ENCODE peak calls at places on chromosomes 5 and 9, in eight cellular contexts. One of them, this sample, is unnamed.

GRCh38 chr5:111865356-111865755 is 108.4 kb upstream of the NREP start:
- DNase-seq in germinal center: no peak
- DNase-seq in skeletal muscle cell: no peak
- DNase-seq in Peyer's patch: no peak
- DNase-seq in NCI-H2081: no peak
- DNase-seq in tibial artery: no peak
- DNase-seq in stimulated activated CD4-positive, alpha-beta T cell treated with anti-CD3 and anti-CD28 coated beads, Interleukin-15, amount 100 ng/mL, for 24 hours: no peak
- DNase-seq in myocyte: no peak
- DNase-seq in this sample: no peak

GRCh38 chr9:5510360-5510931 is at the start of gene PDCD1LG2:
- DNase-seq in myocyte: peak; percentile 50
- DNase-seq in Peyer's patch: no peak
- DNase-seq in tibial artery: no peak
- DNase-seq in skeletal muscle cell: peak; percentile 54
- DNase-seq in germinal center: peak; percentile 15
- DNase-seq in NCI-H2081: no peak
- DNase-seq in stimulated activated CD4-positive, alpha-beta T cell treated with anti-CD3 and anti-CD28 coated beads, Interleukin-15, amount 100 ng/mL, for 24 hours: peak; percentile 75
- DNase-seq in this sample: no peak

GRCh38 chr5:112799661-112800060 is 61.4 kb upstream of the SRP19 start:
- DNase-seq in myocyte: no peak
- DNase-seq in stimulated activated CD4-positive, alpha-beta T cell treated with anti-CD3 and anti-CD28 coated beads, Interleukin-15, amount 100 ng/mL, for 24 hours: no peak
- DNase-seq in skeletal muscle cell: no peak
- DNase-seq in Peyer's patch: no peak
- DNase-seq in NCI-H2081: no peak
- DNase-seq in germinal center: no peak
- DNase-seq in tibial artery: no peak
- DNase-seq in this sample: no peak

GRCh38 chr5:27598576-27598975 is 560.2 kb upstream of the CDH9 start:
- DNase-seq in germinal center: no peak
- DNase-seq in NCI-H2081: no peak
- DNase-seq in Peyer's patch: no peak
- DNase-seq in myocyte: peak; percentile 54
- DNase-seq in stimulated activated CD4-positive, alpha-beta T cell treated with anti-CD3 and anti-CD28 coated beads, Interleukin-15, amount 100 ng/mL, for 24 hours: no peak
- DNase-seq in skeletal muscle cell: peak; percentile 4
- DNase-seq in tibial artery: no peak
- DNase-seq in this sample: no peak

GRCh38 chr9:113164536-113165300 is 13.9 kb downstream of the SLC31A2 start:
- DNase-seq in myocyte: peak; percentile 82
- DNase-seq in Peyer's patch: no peak
- DNase-seq in tibial artery: peak; percentile 79
- DNase-seq in skeletal muscle cell: no peak
- DNase-seq in stimulated activated CD4-positive, alpha-beta T cell treated with anti-CD3 and anti-CD28 coated beads, Interleukin-15, amount 100 ng/mL, for 24 hours: no peak
- DNase-seq in germinal center: no peak
- DNase-seq in NCI-H2081: no peak
- DNase-seq in this sample: peak; percentile 55

GRCh38 chr5:113902917-113903681 is 389.6 kb downstream of the YTHDC2 start:
- DNase-seq in germinal center: no peak
- DNase-seq in tibial artery: no peak
- DNase-seq in Peyer's patch: no peak
- DNase-seq in myocyte: no peak
- DNase-seq in stimulated activated CD4-positive, alpha-beta T cell treated with anti-CD3 and anti-CD28 coated beads, Interleukin-15, amount 100 ng/mL, for 24 hours: no peak
- DNase-seq in NCI-H2081: no peak
- DNase-seq in skeletal muscle cell: no peak
- DNase-seq in this sample: no peak

GRCh38 chr5:173711466-173711865 is 95.0 kb upstream of the BOD1 start:
- DNase-seq in germinal center: no peak
- DNase-seq in tibial artery: no peak
- DNase-seq in NCI-H2081: no peak
- DNase-seq in stimulated activated CD4-positive, alpha-beta T cell treated with anti-CD3 and anti-CD28 coated beads, Interleukin-15, amount 100 ng/mL, for 24 hours: no peak
- DNase-seq in myocyte: no peak
- DNase-seq in skeletal muscle cell: no peak
- DNase-seq in Peyer's patch: no peak
- DNase-seq in this sample: no peak

GRCh38 chr5:179732918-179733763 is 519 bp downstream of the MAML1 start:
- DNase-seq in NCI-H2081: peak; percentile 5
- DNase-seq in stimulated activated CD4-positive, alpha-beta T cell treated with anti-CD3 and anti-CD28 coated beads, Interleukin-15, amount 100 ng/mL, for 24 hours: peak; percentile 59
- DNase-seq in skeletal muscle cell: no peak
- DNase-seq in tibial artery: peak; percentile 74
- DNase-seq in myocyte: peak; percentile 52
- DNase-seq in germinal center: peak; percentile 46
- DNase-seq in Peyer's patch: peak; percentile 32
- DNase-seq in this sample: peak; percentile 30

GRCh38 chr5:172283862-172284274 is 304 bp upstream of the UBTD2 start:
- DNase-seq in NCI-H2081: peak; percentile 72
- DNase-seq in tibial artery: peak; percentile 92
- DNase-seq in stimulated activated CD4-positive, alpha-beta T cell treated with anti-CD3 and anti-CD28 coated beads, Interleukin-15, amount 100 ng/mL, for 24 hours: peak; percentile 87
- DNase-seq in Peyer's patch: peak; percentile 79
- DNase-seq in skeletal muscle cell: peak; percentile 45
- DNase-seq in germinal center: peak; percentile 97
- DNase-seq in myocyte: peak; percentile 88
- DNase-seq in this sample: peak; percentile 67

GRCh38 chr9:85522459-85523092 is 219.2 kb downstream of the AGTPBP1 start:
- DNase-seq in tibial artery: no peak
- DNase-seq in stimulated activated CD4-positive, alpha-beta T cell treated with anti-CD3 and anti-CD28 coated beads, Interleukin-15, amount 100 ng/mL, for 24 hours: peak; percentile 54
- DNase-seq in Peyer's patch: no peak
- DNase-seq in myocyte: no peak
- DNase-seq in NCI-H2081: no peak
- DNase-seq in germinal center: peak; percentile 17
- DNase-seq in skeletal muscle cell: no peak
- DNase-seq in this sample: peak; percentile 25

GRCh38 chr9:80789831-80790230 is 899.5 kb downstream of the TLE1 start:
- DNase-seq in stimulated activated CD4-positive, alpha-beta T cell treated with anti-CD3 and anti-CD28 coated beads, Interleukin-15, amount 100 ng/mL, for 24 hours: no peak
- DNase-seq in tibial artery: no peak
- DNase-seq in skeletal muscle cell: no peak
- DNase-seq in Peyer's patch: no peak
- DNase-seq in germinal center: no peak
- DNase-seq in myocyte: no peak
- DNase-seq in NCI-H2081: no peak
- DNase-seq in this sample: no peak

GRCh38 chr5:176389114-176389768 is 690 bp downstream of the HIGD2A start:
- DNase-seq in tibial artery: no peak
- DNase-seq in skeletal muscle cell: no peak
- DNase-seq in Peyer's patch: no peak
- DNase-seq in stimulated activated CD4-positive, alpha-beta T cell treated with anti-CD3 and anti-CD28 coated beads, Interleukin-15, amount 100 ng/mL, for 24 hours: no peak
- DNase-seq in germinal center: peak; percentile 97
- DNase-seq in NCI-H2081: peak; percentile 59
- DNase-seq in myocyte: no peak
- DNase-seq in this sample: no peak

GRCh38 chr9:131259916-131260597 is 16.3 kb downstream of the FAM78A start:
- DNase-seq in skeletal muscle cell: no peak
- DNase-seq in germinal center: no peak
- DNase-seq in Peyer's patch: no peak
- DNase-seq in tibial artery: no peak
- DNase-seq in stimulated activated CD4-positive, alpha-beta T cell treated with anti-CD3 and anti-CD28 coated beads, Interleukin-15, amount 100 ng/mL, for 24 hours: no peak
- DNase-seq in NCI-H2081: no peak
- DNase-seq in myocyte: no peak
- DNase-seq in this sample: no peak

GRCh38 chr9:133638711-133639110 is 2.5 kb downstream of the DBH start:
- DNase-seq in myocyte: no peak
- DNase-seq in germinal center: no peak
- DNase-seq in Peyer's patch: no peak
- DNase-seq in skeletal muscle cell: no peak
- DNase-seq in NCI-H2081: no peak
- DNase-seq in stimulated activated CD4-positive, alpha-beta T cell treated with anti-CD3 and anti-CD28 coated beads, Interleukin-15, amount 100 ng/mL, for 24 hours: no peak
- DNase-seq in tibial artery: no peak
- DNase-seq in this sample: no peak

GRCh38 chr9:10366171-10366779 is 246.5 kb downstream of the PTPRD start:
- DNase-seq in NCI-H2081: peak; percentile 52
- DNase-seq in skeletal muscle cell: no peak
- DNase-seq in myocyte: peak; percentile 0
- DNase-seq in Peyer's patch: no peak
- DNase-seq in stimulated activated CD4-positive, alpha-beta T cell treated with anti-CD3 and anti-CD28 coated beads, Interleukin-15, amount 100 ng/mL, for 24 hours: no peak
- DNase-seq in germinal center: peak; percentile 2
- DNase-seq in tibial artery: no peak
- DNase-seq in this sample: no peak

GRCh38 chr5:40628428-40628827 is 51.3 kb upstream of the PTGER4 start:
- DNase-seq in germinal center: no peak
- DNase-seq in Peyer's patch: no peak
- DNase-seq in skeletal muscle cell: no peak
- DNase-seq in NCI-H2081: no peak
- DNase-seq in stimulated activated CD4-positive, alpha-beta T cell treated with anti-CD3 and anti-CD28 coated beads, Interleukin-15, amount 100 ng/mL, for 24 hours: no peak
- DNase-seq in myocyte: no peak
- DNase-seq in tibial artery: no peak
- DNase-seq in this sample: no peak

GRCh38 chr5:95595289-95595931 is 24.5 kb upstream of the GPR150 start:
- DNase-seq in stimulated activated CD4-positive, alpha-beta T cell treated with anti-CD3 and anti-CD28 coated beads, Interleukin-15, amount 100 ng/mL, for 24 hours: no peak
- DNase-seq in germinal center: no peak
- DNase-seq in myocyte: no peak
- DNase-seq in Peyer's patch: no peak
- DNase-seq in NCI-H2081: no peak
- DNase-seq in skeletal muscle cell: no peak
- DNase-seq in tibial artery: no peak
- DNase-seq in this sample: no peak

GRCh38 chr5:151085517-151086031 is 4.7 kb upstream of the TNIP1 start:
- DNase-seq in stimulated activated CD4-positive, alpha-beta T cell treated with anti-CD3 and anti-CD28 coated beads, Interleukin-15, amount 100 ng/mL, for 24 hours: peak; percentile 63
- DNase-seq in tibial artery: no peak
- DNase-seq in germinal center: no peak
- DNase-seq in NCI-H2081: no peak
- DNase-seq in Peyer's patch: no peak
- DNase-seq in skeletal muscle cell: no peak
- DNase-seq in myocyte: peak; percentile 83
- DNase-seq in this sample: no peak

GRCh38 chr5:109256486-109256885 is 153.3 kb downstream of the PJA2 start:
- DNase-seq in Peyer's patch: no peak
- DNase-seq in germinal center: no peak
- DNase-seq in stimulated activated CD4-positive, alpha-beta T cell treated with anti-CD3 and anti-CD28 coated beads, Interleukin-15, amount 100 ng/mL, for 24 hours: no peak
- DNase-seq in tibial artery: no peak
- DNase-seq in myocyte: no peak
- DNase-seq in skeletal muscle cell: no peak
- DNase-seq in NCI-H2081: no peak
- DNase-seq in this sample: no peak

GRCh38 chr9:98164912-98165311 is 27.5 kb downstream of the CORO2A start:
- DNase-seq in myocyte: no peak
- DNase-seq in germinal center: no peak
- DNase-seq in Peyer's patch: no peak
- DNase-seq in NCI-H2081: no peak
- DNase-seq in skeletal muscle cell: no peak
- DNase-seq in tibial artery: no peak
- DNase-seq in stimulated activated CD4-positive, alpha-beta T cell treated with anti-CD3 and anti-CD28 coated beads, Interleukin-15, amount 100 ng/mL, for 24 hours: no peak
- DNase-seq in this sample: no peak

GRCh38 chr9:33785914-33786313 is 9.4 kb upstream of the PRSS3 start:
- DNase-seq in NCI-H2081: no peak
- DNase-seq in stimulated activated CD4-positive, alpha-beta T cell treated with anti-CD3 and anti-CD28 coated beads, Interleukin-15, amount 100 ng/mL, for 24 hours: no peak
- DNase-seq in tibial artery: no peak
- DNase-seq in germinal center: peak; percentile 6
- DNase-seq in Peyer's patch: no peak
- DNase-seq in skeletal muscle cell: no peak
- DNase-seq in myocyte: peak; percentile 18
- DNase-seq in this sample: no peak

GRCh38 chr5:126438871-126439270 is 15.7 kb downstream of the GRAMD2B start:
- DNase-seq in skeletal muscle cell: no peak
- DNase-seq in Peyer's patch: no peak
- DNase-seq in tibial artery: no peak
- DNase-seq in NCI-H2081: no peak
- DNase-seq in stimulated activated CD4-positive, alpha-beta T cell treated with anti-CD3 and anti-CD28 coated beads, Interleukin-15, amount 100 ng/mL, for 24 hours: no peak
- DNase-seq in myocyte: peak; percentile 66
- DNase-seq in germinal center: no peak
- DNase-seq in this sample: no peak

GRCh38 chr5:72848474-72849428 is 32.3 kb downstream of the TNPO1 start:
- DNase-seq in myocyte: peak; percentile 67
- DNase-seq in stimulated activated CD4-positive, alpha-beta T cell treated with anti-CD3 and anti-CD28 coated beads, Interleukin-15, amount 100 ng/mL, for 24 hours: peak; percentile 64
- DNase-seq in NCI-H2081: peak; percentile 11
- DNase-seq in germinal center: peak; percentile 74
- DNase-seq in Peyer's patch: peak; percentile 59
- DNase-seq in skeletal muscle cell: no peak
- DNase-seq in tibial artery: peak; percentile 72
- DNase-seq in this sample: peak; percentile 52

GRCh38 chr5:125575561-125576504 is 829.4 kb upstream of the ZNF608 start:
- DNase-seq in tibial artery: no peak
- DNase-seq in stimulated activated CD4-positive, alpha-beta T cell treated with anti-CD3 and anti-CD28 coated beads, Interleukin-15, amount 100 ng/mL, for 24 hours: no peak
- DNase-seq in Peyer's patch: no peak
- DNase-seq in skeletal muscle cell: no peak
- DNase-seq in germinal center: no peak
- DNase-seq in myocyte: peak; percentile 65
- DNase-seq in NCI-H2081: peak; percentile 73
- DNase-seq in this sample: no peak

GRCh38 chr5:78968781-78969180 is 16.3 kb downstream of the ARSB start:
- DNase-seq in stimulated activated CD4-positive, alpha-beta T cell treated with anti-CD3 and anti-CD28 coated beads, Interleukin-15, amount 100 ng/mL, for 24 hours: no peak
- DNase-seq in tibial artery: no peak
- DNase-seq in skeletal muscle cell: no peak
- DNase-seq in NCI-H2081: no peak
- DNase-seq in germinal center: no peak
- DNase-seq in myocyte: no peak
- DNase-seq in Peyer's patch: no peak
- DNase-seq in this sample: no peak

GRCh38 chr9:113590991-113591898 is 127.7 kb downstream of the RGS3 start:
- DNase-seq in myocyte: peak; percentile 81
- DNase-seq in NCI-H2081: peak; percentile 60
- DNase-seq in germinal center: peak; percentile 71
- DNase-seq in Peyer's patch: peak; percentile 46
- DNase-seq in skeletal muscle cell: no peak
- DNase-seq in tibial artery: peak; percentile 89
- DNase-seq in stimulated activated CD4-positive, alpha-beta T cell treated with anti-CD3 and anti-CD28 coated beads, Interleukin-15, amount 100 ng/mL, for 24 hours: peak; percentile 82
- DNase-seq in this sample: peak; percentile 61

GRCh38 chr5:126884269-126884819 is 107.4 kb downstream of the LMNB1 start:
- DNase-seq in stimulated activated CD4-positive, alpha-beta T cell treated with anti-CD3 and anti-CD28 coated beads, Interleukin-15, amount 100 ng/mL, for 24 hours: no peak
- DNase-seq in skeletal muscle cell: peak; percentile 94
- DNase-seq in tibial artery: no peak
- DNase-seq in myocyte: peak; percentile 71
- DNase-seq in germinal center: no peak
- DNase-seq in NCI-H2081: no peak
- DNase-seq in Peyer's patch: no peak
- DNase-seq in this sample: no peak

GRCh38 chr9:35882996-35883395 is 12.8 kb upstream of the OR13J1 start:
- DNase-seq in skeletal muscle cell: no peak
- DNase-seq in myocyte: no peak
- DNase-seq in germinal center: no peak
- DNase-seq in NCI-H2081: no peak
- DNase-seq in Peyer's patch: no peak
- DNase-seq in stimulated activated CD4-positive, alpha-beta T cell treated with anti-CD3 and anti-CD28 coated beads, Interleukin-15, amount 100 ng/mL, for 24 hours: no peak
- DNase-seq in tibial artery: no peak
- DNase-seq in this sample: no peak

GRCh38 chr5:146188358-146188757 is 5.9 kb upstream of the LARS1 start:
- DNase-seq in NCI-H2081: no peak
- DNase-seq in Peyer's patch: no peak
- DNase-seq in tibial artery: no peak
- DNase-seq in skeletal muscle cell: no peak
- DNase-seq in myocyte: no peak
- DNase-seq in germinal center: no peak
- DNase-seq in stimulated activated CD4-positive, alpha-beta T cell treated with anti-CD3 and anti-CD28 coated beads, Interleukin-15, amount 100 ng/mL, for 24 hours: no peak
- DNase-seq in this sample: no peak

GRCh38 chr5:160158087-160158486 is 38.8 kb upstream of the PWWP2A start:
- DNase-seq in skeletal muscle cell: no peak
- DNase-seq in germinal center: no peak
- DNase-seq in NCI-H2081: no peak
- DNase-seq in Peyer's patch: no peak
- DNase-seq in stimulated activated CD4-positive, alpha-beta T cell treated with anti-CD3 and anti-CD28 coated beads, Interleukin-15, amount 100 ng/mL, for 24 hours: no peak
- DNase-seq in tibial artery: no peak
- DNase-seq in myocyte: no peak
- DNase-seq in this sample: no peak

GRCh38 chr5:28542968-28543367 is 1504.6 kb upstream of the CDH9 start:
- DNase-seq in tibial artery: no peak
- DNase-seq in stimulated activated CD4-positive, alpha-beta T cell treated with anti-CD3 and anti-CD28 coated beads, Interleukin-15, amount 100 ng/mL, for 24 hours: no peak
- DNase-seq in skeletal muscle cell: peak; percentile 82
- DNase-seq in Peyer's patch: no peak
- DNase-seq in myocyte: peak; percentile 67
- DNase-seq in NCI-H2081: no peak
- DNase-seq in germinal center: no peak
- DNase-seq in this sample: no peak

GRCh38 chr9:8095531-8096223 is 296.1 kb upstream of the DMAC1 start:
- DNase-seq in myocyte: no peak
- DNase-seq in skeletal muscle cell: no peak
- DNase-seq in Peyer's patch: no peak
- DNase-seq in stimulated activated CD4-positive, alpha-beta T cell treated with anti-CD3 and anti-CD28 coated beads, Interleukin-15, amount 100 ng/mL, for 24 hours: no peak
- DNase-seq in germinal center: no peak
- DNase-seq in NCI-H2081: peak; percentile 92
- DNase-seq in tibial artery: no peak
- DNase-seq in this sample: no peak

GRCh38 chr9:120928720-120929389 is 2.3 kb upstream of the TRAF1 start:
- DNase-seq in Peyer's patch: peak; percentile 85
- DNase-seq in myocyte: peak; percentile 69
- DNase-seq in germinal center: peak; percentile 81
- DNase-seq in stimulated activated CD4-positive, alpha-beta T cell treated with anti-CD3 and anti-CD28 coated beads, Interleukin-15, amount 100 ng/mL, for 24 hours: peak; percentile 81
- DNase-seq in skeletal muscle cell: no peak
- DNase-seq in NCI-H2081: peak; percentile 46
- DNase-seq in tibial artery: peak; percentile 89
- DNase-seq in this sample: peak; percentile 69

GRCh38 chr5:132264546-132265335 is 7.2 kb downstream of the PDLIM4 start:
- DNase-seq in stimulated activated CD4-positive, alpha-beta T cell treated with anti-CD3 and anti-CD28 coated beads, Interleukin-15, amount 100 ng/mL, for 24 hours: no peak
- DNase-seq in germinal center: no peak
- DNase-seq in tibial artery: no peak
- DNase-seq in NCI-H2081: no peak
- DNase-seq in skeletal muscle cell: no peak
- DNase-seq in Peyer's patch: peak; percentile 8
- DNase-seq in myocyte: no peak
- DNase-seq in this sample: no peak